ENCODE peak calls at places on chromosomes 5 and 9, in seven cellular contexts. C is IMR-90, M is H9, B is H1, L is neuronal stem cell, D is trophoblast cell, U is mesendoderm. F is an unnamed sample.

GRCh38 chr9:107530682-107531081 is 41.1 kb upstream of the KLF4 start:
- DNase-seq in C (no peak), M (no peak), B (no peak), L (no peak), D (no peak), U (no peak), F (no peak)

GRCh38 chr9:121133104-121133816 is 58.5 kb downstream of the CNTRL start:
- DNase-seq in C (no peak), M (peak; percentile 83), B (no peak), L (no peak), D (no peak), U (peak; percentile 53), F (no peak)

GRCh38 chr9:36964791-36965190 is 69.3 kb downstream of the PAX5 start:
- DNase-seq in C (no peak), M (peak; percentile 20), B (no peak), L (no peak), D (no peak), U (no peak), F (no peak)

GRCh38 chr9:71604197-71605063 is 163.9 kb downstream of the CEMIP2 start:
- DNase-seq in C (peak; percentile 70), M (peak; percentile 69), B (peak; percentile 31), L (peak; percentile 62), D (peak; percentile 79), U (peak; percentile 72), F (peak; percentile 75)

GRCh38 chr9:22216730-22217160 is 207.6 kb upstream of the CDKN2B start:
- DNase-seq in C (peak; percentile 82), M (no peak), B (no peak), L (no peak), D (peak; percentile 28), U (no peak), F (peak; percentile 85)

GRCh38 chr5:101418735-101419134 is 515.7 kb upstream of the ST8SIA4 start:
- DNase-seq in C (no peak), M (no peak), B (no peak), L (no peak), D (no peak), U (peak; percentile 17), F (peak; percentile 68)

GRCh38 chr9:2859776-2860379 is 16.0 kb upstream of the PUM3 start:
- DNase-seq in C (peak; percentile 57), M (peak; percentile 76), B (peak; percentile 39), L (peak; percentile 62), D (peak; percentile 70), U (peak; percentile 80), F (peak; percentile 65)

GRCh38 chr9:30197954-30198353 is 2186.5 kb upstream of the ACO1 start:
- DNase-seq in C (no peak), M (no peak), B (no peak), L (no peak), D (no peak), U (peak; percentile 40), F (no peak)

GRCh38 chr5:121174351-121174750 is 677.3 kb upstream of the FTMT start:
- DNase-seq in C (peak; percentile 1), M (no peak), B (no peak), L (no peak), D (no peak), U (no peak), F (peak; percentile 26)

GRCh38 chr5:159341914-159342313 is 11.6 kb upstream of the IL12B start:
- DNase-seq in C (peak; percentile 71), M (no peak), B (no peak), L (no peak), D (peak; percentile 92), U (no peak), F (peak; percentile 77)

GRCh38 chr9:36881316-36882116 is 152.6 kb downstream of the PAX5 start:
- DNase-seq in C (no peak), M (no peak), B (no peak), L (no peak), D (no peak), U (no peak), F (no peak)

GRCh38 chr5:115396698-115397097 is 100.2 kb upstream of the CCDC112 start:
- DNase-seq in C (peak; percentile 37), M (no peak), B (no peak), L (no peak), D (no peak), U (no peak), F (no peak)

GRCh38 chr9:125150349-125151245 is 7.3 kb upstream of the SCAI start:
- DNase-seq in C (no peak), M (no peak), B (no peak), L (no peak), D (no peak), U (no peak), F (no peak)

GRCh38 chr5:96836817-96837216 is 29.1 kb upstream of the ERAP1 start:
- DNase-seq in C (no peak), M (no peak), B (no peak), L (no peak), D (no peak), U (no peak), F (no peak)

GRCh38 chr9:108271646-108272349 is 584.0 kb downstream of the ACTL7B start:
- DNase-seq in C (peak; percentile 88), M (peak; percentile 32), B (no peak), L (peak; percentile 30), D (peak; percentile 23), U (peak; percentile 75), F (peak; percentile 96)

GRCh38 chr9:105656131-105656921 is 5.9 kb upstream of the TAL2 start:
- DNase-seq in C (no peak), M (peak; percentile 43), B (no peak), L (no peak), D (peak; percentile 27), U (no peak), F (no peak)

GRCh38 chr5:6019612-6020011 is 358.7 kb downstream of the MED10 start:
- DNase-seq in C (no peak), M (no peak), B (no peak), L (no peak), D (no peak), U (no peak), F (no peak)

GRCh38 chr9:115614931-115615401 is 497.0 kb upstream of the TNC start:
- DNase-seq in C (peak; percentile 45), M (no peak), B (no peak), L (no peak), D (peak; percentile 82), U (no peak), F (peak; percentile 39)

GRCh38 chr9:76114144-76114543 is 223.7 kb downstream of the PCSK5 start:
- DNase-seq in C (peak; percentile 34), M (no peak), B (no peak), L (no peak), D (no peak), U (no peak), F (no peak)

GRCh38 chr9:76116913-76117312 is 226.4 kb downstream of the PCSK5 start:
- DNase-seq in C (no peak), M (no peak), B (no peak), L (no peak), D (peak; percentile 86), U (no peak), F (no peak)

GRCh38 chr9:76115396-76115795 is 224.9 kb downstream of the PCSK5 start:
- DNase-seq in C (no peak), M (no peak), B (no peak), L (no peak), D (no peak), U (no peak), F (no peak)

GRCh38 chr9:76112151-76112550 is 221.7 kb downstream of the PCSK5 start:
- DNase-seq in C (no peak), M (no peak), B (no peak), L (no peak), D (no peak), U (no peak), F (no peak)

GRCh38 chr9:76115982-76116646 is 225.6 kb downstream of the PCSK5 start:
- DNase-seq in C (no peak), M (no peak), B (no peak), L (no peak), D (no peak), U (no peak), F (no peak)
- H4K8ac ChIP-seq in C (no peak overlapping the region), M (no peak overlapping the region), B (no peak overlapping the region), L (no peak overlapping the region), D (no peak overlapping the region), U (no peak overlapping the region), F (no peak overlapping the region)

GRCh38 chr5:138246334-138246733 is 28.1 kb downstream of the GFRA3 start:
- DNase-seq in C (no peak), M (no peak), B (no peak), L (no peak), D (no peak), U (no peak), F (no peak)

GRCh38 chr5:138243794-138244193 is 30.6 kb downstream of the GFRA3 start:
- DNase-seq in C (no peak), M (no peak), B (no peak), L (peak; percentile 11), D (no peak), U (peak; percentile 32), F (no peak)

GRCh38 chr5:138245717-138246116 is 28.7 kb downstream of the GFRA3 start:
- DNase-seq in C (no peak), M (peak; percentile 62), B (no peak), L (peak; percentile 54), D (no peak), U (peak; percentile 75), F (no peak)

GRCh38 chr5:138241688-138242547 is 28.8 kb upstream of the CDC23 start:
- DNase-seq in C (no peak), M (peak; percentile 57), B (no peak), L (peak; percentile 39), D (peak; percentile 8), U (peak; percentile 43), F (peak; percentile 12)

GRCh38 chr5:138246822-138247221 is 27.6 kb downstream of the GFRA3 start:
- DNase-seq in C (no peak), M (no peak), B (no peak), L (no peak), D (no peak), U (no peak), F (no peak)
- H4K8ac ChIP-seq in C (no peak overlapping the region), M (no peak overlapping the region), B (no peak overlapping the region), L (no peak overlapping the region), D (no peak overlapping the region), U (no peak overlapping the region), F (no peak overlapping the region)

GRCh38 chr5:118441034-118441433 is 547.3 kb downstream of the DTWD2 start:
- DNase-seq in C (no peak), M (no peak), B (no peak), L (no peak), D (peak; percentile 38), U (no peak), F (no peak)

GRCh38 chr5:118435131-118435530 is 553.2 kb downstream of the DTWD2 start:
- DNase-seq in C (no peak), M (no peak), B (no peak), L (no peak), D (no peak), U (no peak), F (no peak)

GRCh38 chr5:118434522-118434921 is 553.8 kb downstream of the DTWD2 start:
- DNase-seq in C (no peak), M (no peak), B (no peak), L (no peak), D (no peak), U (no peak), F (no peak)

GRCh38 chr5:118441956-118442355 is 546.4 kb downstream of the DTWD2 start:
- DNase-seq in C (no peak), M (no peak), B (no peak), L (no peak), D (no peak), U (no peak), F (no peak)

GRCh38 chr5:118440496-118440895 is 547.9 kb downstream of the DTWD2 start:
- DNase-seq in C (no peak), M (no peak), B (no peak), L (no peak), D (no peak), U (no peak), F (no peak)
- H4K8ac ChIP-seq in C (no peak overlapping the region), M (no peak overlapping the region), B (no peak overlapping the region), L (no peak overlapping the region), D (no peak overlapping the region), U (no peak overlapping the region), F (no peak overlapping the region)

GRCh38 chr5:109585012-109585599 is 104.6 kb upstream of the MAN2A1 start:
- DNase-seq in C (no peak), M (no peak), B (no peak), L (no peak), D (peak; percentile 52), U (peak; percentile 43), F (peak; percentile 73)
- H4K8ac ChIP-seq in C (no peak overlapping the region), M (no peak overlapping the region), B (no peak overlapping the region), L (no peak overlapping the region), D (no peak overlapping the region), U (no peak overlapping the region), F (no peak overlapping the region)

F was measured in mesenchymal stem cell.